ENCODE peak calls at places on chromosome 6, in ten cellular contexts. One of them, this sample, is unnamed.

GRCh38 chr6:132669690-132670291 is 10.8 kb upstream of the TAAR1 start:
- DNase-seq in neuronal stem cell: no peak
- DNase-seq in heart right ventricle: no peak
- DNase-seq in Panc1: peak; percentile 24
- DNase-seq in CD4-positive, CD25-positive, alpha-beta regulatory T cell: peak; percentile 53
- DNase-seq in psoas muscle: no peak
- DNase-seq in heart left ventricle: no peak
- DNase-seq in A549: peak; percentile 40
- DNase-seq in sigmoid colon: no peak
- DNase-seq in ascending aorta: no peak
- DNase-seq in this sample: no peak

GRCh38 chr6:39029156-39030011 is 19.2 kb upstream of the GLP1R start:
- DNase-seq in neuronal stem cell: peak; percentile 23
- DNase-seq in heart right ventricle: peak; percentile 16
- DNase-seq in Panc1: peak; percentile 25
- DNase-seq in CD4-positive, CD25-positive, alpha-beta regulatory T cell: peak; percentile 37
- DNase-seq in psoas muscle: no peak
- DNase-seq in heart left ventricle: no peak
- DNase-seq in A549: peak; percentile 4
- DNase-seq in sigmoid colon: no peak
- DNase-seq in ascending aorta: no peak
- DNase-seq in this sample: peak; percentile 7

GRCh38 chr6:113050010-113050893 is 703.1 kb downstream of the RFPL4B start:
- DNase-seq in neuronal stem cell: no peak
- DNase-seq in heart right ventricle: no peak
- DNase-seq in Panc1: no peak
- DNase-seq in CD4-positive, CD25-positive, alpha-beta regulatory T cell: no peak
- DNase-seq in psoas muscle: no peak
- DNase-seq in heart left ventricle: no peak
- DNase-seq in A549: no peak
- DNase-seq in sigmoid colon: no peak
- DNase-seq in ascending aorta: no peak
- DNase-seq in this sample: peak; percentile 70

GRCh38 chr6:138722425-138723371 is 50.9 kb upstream of the CCDC28A start:
- DNase-seq in neuronal stem cell: no peak
- DNase-seq in heart right ventricle: no peak
- DNase-seq in Panc1: no peak
- DNase-seq in CD4-positive, CD25-positive, alpha-beta regulatory T cell: peak; percentile 2
- DNase-seq in psoas muscle: no peak
- DNase-seq in heart left ventricle: no peak
- DNase-seq in A549: peak; percentile 10
- DNase-seq in sigmoid colon: no peak
- DNase-seq in ascending aorta: no peak
- DNase-seq in this sample: peak; percentile 49

GRCh38 chr6:159084493-159085091 is 39.8 kb upstream of the TAGAP start:
- DNase-seq in neuronal stem cell: no peak
- DNase-seq in heart right ventricle: no peak
- DNase-seq in Panc1: no peak
- DNase-seq in CD4-positive, CD25-positive, alpha-beta regulatory T cell: no peak
- DNase-seq in psoas muscle: no peak
- DNase-seq in heart left ventricle: no peak
- DNase-seq in A549: no peak
- DNase-seq in sigmoid colon: no peak
- DNase-seq in ascending aorta: no peak
- DNase-seq in this sample: peak; percentile 52

GRCh38 chr6:41589636-41590622 is 43.7 kb downstream of the FOXP4 start:
- DNase-seq in neuronal stem cell: no peak
- DNase-seq in heart right ventricle: no peak
- DNase-seq in Panc1: no peak
- DNase-seq in CD4-positive, CD25-positive, alpha-beta regulatory T cell: no peak
- DNase-seq in psoas muscle: no peak
- DNase-seq in heart left ventricle: no peak
- DNase-seq in A549: no peak
- DNase-seq in sigmoid colon: no peak
- DNase-seq in ascending aorta: no peak
- DNase-seq in this sample: no peak

GRCh38 chr6:116251568-116252384 is 2.1 kb downstream of the TSPYL4 start:
- DNase-seq in neuronal stem cell: no peak
- DNase-seq in heart right ventricle: no peak
- DNase-seq in Panc1: no peak
- DNase-seq in CD4-positive, CD25-positive, alpha-beta regulatory T cell: no peak
- DNase-seq in psoas muscle: no peak
- DNase-seq in heart left ventricle: no peak
- DNase-seq in A549: no peak
- DNase-seq in sigmoid colon: no peak
- DNase-seq in ascending aorta: no peak
- DNase-seq in this sample: peak; percentile 82

GRCh38 chr6:87482382-87482781 is 9.6 kb downstream of the SLC35A1 start:
- DNase-seq in neuronal stem cell: no peak
- DNase-seq in heart right ventricle: no peak
- DNase-seq in Panc1: no peak
- DNase-seq in CD4-positive, CD25-positive, alpha-beta regulatory T cell: no peak
- DNase-seq in psoas muscle: no peak
- DNase-seq in heart left ventricle: no peak
- DNase-seq in A549: no peak
- DNase-seq in sigmoid colon: no peak
- DNase-seq in ascending aorta: no peak
- DNase-seq in this sample: no peak

DNA sequence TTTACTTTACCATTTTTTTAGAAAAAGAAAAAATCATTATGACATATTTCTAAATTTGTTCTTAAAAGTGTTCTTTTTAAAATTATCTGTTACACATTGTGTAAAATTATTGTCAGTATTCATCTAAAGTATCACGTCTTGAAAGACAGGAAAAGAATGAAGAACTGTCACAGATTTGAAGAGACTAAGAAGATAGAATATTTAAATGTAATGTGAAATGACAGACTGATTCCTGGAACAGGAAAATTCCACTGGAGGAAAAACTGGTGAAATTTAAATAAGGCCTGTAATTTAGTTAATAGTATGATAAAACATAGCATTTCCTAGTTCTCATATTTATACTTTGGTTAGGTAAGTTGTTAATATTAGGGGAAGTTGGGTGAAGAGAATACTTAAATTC is 52.8 kb upstream of the RUNX2 start:
- DNase-seq in neuronal stem cell: no peak
- DNase-seq in heart right ventricle: no peak
- DNase-seq in Panc1: no peak
- DNase-seq in CD4-positive, CD25-positive, alpha-beta regulatory T cell: no peak
- DNase-seq in psoas muscle: no peak
- DNase-seq in heart left ventricle: no peak
- DNase-seq in A549: no peak
- DNase-seq in sigmoid colon: no peak
- DNase-seq in ascending aorta: no peak
- DNase-seq in this sample: no peak
- H3K9me3 ChIP-seq in neuronal stem cell: peaks cover 4% of the 10 kb centered on the region
- H3K9me3 ChIP-seq in heart right ventricle: no peaks in the 10 kb centered on the region
- H3K9me3 ChIP-seq in Panc1: no peaks in the 10 kb centered on the region
- H3K9me3 ChIP-seq in CD4-positive, CD25-positive, alpha-beta regulatory T cell: no peaks in the 10 kb centered on the region
- H3K9me3 ChIP-seq in psoas muscle: peaks cover 7% of the 10 kb centered on the region
- H3K9me3 ChIP-seq in heart left ventricle: no peaks in the 10 kb centered on the region
- H3K9me3 ChIP-seq in A549: no peaks in the 10 kb centered on the region
- H3K9me3 ChIP-seq in sigmoid colon: no peaks in the 10 kb centered on the region
- H3K9me3 ChIP-seq in ascending aorta: no peaks in the 10 kb centered on the region
- H3K9me3 ChIP-seq in this sample: no peaks in the 10 kb centered on the region

GRCh38 chr6:323730-324088 is 31.4 kb downstream of the DUSP22 start:
- DNase-seq in neuronal stem cell: no peak
- DNase-seq in heart right ventricle: no peak
- DNase-seq in Panc1: no peak
- DNase-seq in CD4-positive, CD25-positive, alpha-beta regulatory T cell: no peak
- DNase-seq in psoas muscle: no peak
- DNase-seq in heart left ventricle: no peak
- DNase-seq in A549: no peak
- DNase-seq in sigmoid colon: peak; percentile 57
- DNase-seq in ascending aorta: no peak
- DNase-seq in this sample: no peak

GRCh38 chr6:322940-323729 is 30.8 kb downstream of the DUSP22 start:
- DNase-seq in neuronal stem cell: no peak
- DNase-seq in heart right ventricle: no peak
- DNase-seq in Panc1: no peak
- DNase-seq in CD4-positive, CD25-positive, alpha-beta regulatory T cell: no peak
- DNase-seq in psoas muscle: no peak
- DNase-seq in heart left ventricle: no peak
- DNase-seq in A549: no peak
- DNase-seq in sigmoid colon: peak; percentile 60
- DNase-seq in ascending aorta: no peak
- DNase-seq in this sample: no peak

GRCh38 chr6:326896-327537 is 34.7 kb downstream of the DUSP22 start:
- DNase-seq in neuronal stem cell: no peak
- DNase-seq in heart right ventricle: no peak
- DNase-seq in Panc1: no peak
- DNase-seq in CD4-positive, CD25-positive, alpha-beta regulatory T cell: no peak
- DNase-seq in psoas muscle: no peak
- DNase-seq in heart left ventricle: no peak
- DNase-seq in A549: no peak
- DNase-seq in sigmoid colon: peak; percentile 69
- DNase-seq in ascending aorta: no peak
- DNase-seq in this sample: no peak

GRCh38 chr6:324116-324728 is 31.9 kb downstream of the DUSP22 start:
- DNase-seq in neuronal stem cell: no peak
- DNase-seq in heart right ventricle: no peak
- DNase-seq in Panc1: no peak
- DNase-seq in CD4-positive, CD25-positive, alpha-beta regulatory T cell: no peak
- DNase-seq in psoas muscle: no peak
- DNase-seq in heart left ventricle: no peak
- DNase-seq in A549: no peak
- DNase-seq in sigmoid colon: peak; percentile 68
- DNase-seq in ascending aorta: no peak
- DNase-seq in this sample: no peak

GRCh38 chr6:324729-325125 is 32.4 kb downstream of the DUSP22 start:
- DNase-seq in neuronal stem cell: no peak
- DNase-seq in heart right ventricle: no peak
- DNase-seq in Panc1: no peak
- DNase-seq in CD4-positive, CD25-positive, alpha-beta regulatory T cell: no peak
- DNase-seq in psoas muscle: no peak
- DNase-seq in heart left ventricle: no peak
- DNase-seq in A549: no peak
- DNase-seq in sigmoid colon: peak; percentile 61
- DNase-seq in ascending aorta: no peak
- DNase-seq in this sample: no peak
- H3K9me3 ChIP-seq in neuronal stem cell: peaks cover 34% of the 10 kb centered on the region
- H3K9me3 ChIP-seq in heart right ventricle: no peaks in the 10 kb centered on the region
- H3K9me3 ChIP-seq in Panc1: no peaks in the 10 kb centered on the region
- H3K9me3 ChIP-seq in CD4-positive, CD25-positive, alpha-beta regulatory T cell: no peaks in the 10 kb centered on the region
- H3K9me3 ChIP-seq in psoas muscle: no peaks in the 10 kb centered on the region
- H3K9me3 ChIP-seq in heart left ventricle: no peaks in the 10 kb centered on the region
- H3K9me3 ChIP-seq in A549: no peaks in the 10 kb centered on the region
- H3K9me3 ChIP-seq in sigmoid colon: no peaks in the 10 kb centered on the region
- H3K9me3 ChIP-seq in ascending aorta: no peaks in the 10 kb centered on the region
- H3K9me3 ChIP-seq in this sample: no peaks in the 10 kb centered on the region

GRCh38 chr6:168377856-168378832 is 58.6 kb upstream of the DACT2 start:
- DNase-seq in neuronal stem cell: no peak
- DNase-seq in heart right ventricle: no peak
- DNase-seq in Panc1: no peak
- DNase-seq in CD4-positive, CD25-positive, alpha-beta regulatory T cell: no peak
- DNase-seq in psoas muscle: peak; percentile 9
- DNase-seq in heart left ventricle: no peak
- DNase-seq in A549: no peak
- DNase-seq in sigmoid colon: peak; percentile 47
- DNase-seq in ascending aorta: no peak
- DNase-seq in this sample: no peak

GRCh38 chr6:168377481-168377850 is 57.9 kb upstream of the DACT2 start:
- DNase-seq in neuronal stem cell: no peak
- DNase-seq in heart right ventricle: peak; percentile 44
- DNase-seq in Panc1: no peak
- DNase-seq in CD4-positive, CD25-positive, alpha-beta regulatory T cell: no peak
- DNase-seq in psoas muscle: peak; percentile 62
- DNase-seq in heart left ventricle: peak; percentile 76
- DNase-seq in A549: no peak
- DNase-seq in sigmoid colon: peak; percentile 82
- DNase-seq in ascending aorta: no peak
- DNase-seq in this sample: no peak

GRCh38 chr6:168374541-168375071 is 55.0 kb upstream of the DACT2 start:
- DNase-seq in neuronal stem cell: no peak
- DNase-seq in heart right ventricle: no peak
- DNase-seq in Panc1: no peak
- DNase-seq in CD4-positive, CD25-positive, alpha-beta regulatory T cell: no peak
- DNase-seq in psoas muscle: no peak
- DNase-seq in heart left ventricle: no peak
- DNase-seq in A549: no peak
- DNase-seq in sigmoid colon: peak; percentile 42
- DNase-seq in ascending aorta: peak; percentile 50
- DNase-seq in this sample: no peak

GRCh38 chr6:168376120-168376519 is 56.5 kb upstream of the DACT2 start:
- DNase-seq in neuronal stem cell: no peak
- DNase-seq in heart right ventricle: no peak
- DNase-seq in Panc1: no peak
- DNase-seq in CD4-positive, CD25-positive, alpha-beta regulatory T cell: no peak
- DNase-seq in psoas muscle: no peak
- DNase-seq in heart left ventricle: no peak
- DNase-seq in A549: no peak
- DNase-seq in sigmoid colon: peak; percentile 17
- DNase-seq in ascending aorta: peak; percentile 47
- DNase-seq in this sample: no peak

DNA sequence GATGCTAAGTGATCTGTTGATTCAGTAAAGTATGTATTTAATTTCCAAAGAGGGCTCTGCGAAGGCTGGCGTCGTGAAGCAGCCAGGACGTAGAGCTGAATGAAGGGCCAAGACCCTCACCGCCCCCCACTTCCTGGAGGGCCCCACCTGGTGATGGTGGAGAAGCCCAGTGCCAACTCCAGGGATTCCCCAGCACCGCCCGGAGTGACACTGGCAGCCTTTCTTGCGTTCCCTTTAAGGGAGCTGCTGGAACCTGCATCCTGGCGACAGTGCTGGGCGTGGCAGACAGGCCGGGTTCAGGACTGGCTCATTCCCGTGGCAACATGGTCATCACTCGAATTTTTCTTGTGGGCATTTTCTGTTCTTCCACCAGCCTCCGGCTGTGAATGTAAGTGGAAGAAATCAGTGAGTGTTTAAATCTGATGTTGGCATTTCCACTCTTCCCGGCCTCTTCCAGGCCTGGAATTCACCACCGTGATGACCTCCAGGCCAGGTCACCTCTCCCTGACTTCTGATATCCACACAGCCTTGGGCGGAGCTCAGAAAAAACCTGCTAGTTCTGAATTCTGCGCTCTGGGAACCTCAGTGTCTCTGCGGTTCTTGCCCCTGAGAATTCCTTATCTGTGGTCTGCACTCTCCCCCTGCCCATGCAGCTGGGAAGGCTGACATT is 57.4 kb upstream of the DACT2 start:
- DNase-seq in neuronal stem cell: no peak
- DNase-seq in heart right ventricle: no peak
- DNase-seq in Panc1: no peak
- DNase-seq in CD4-positive, CD25-positive, alpha-beta regulatory T cell: no peak
- DNase-seq in psoas muscle: peak; percentile 13
- DNase-seq in heart left ventricle: no peak
- DNase-seq in A549: no peak
- DNase-seq in sigmoid colon: peak; percentile 59
- DNase-seq in ascending aorta: no peak
- DNase-seq in this sample: no peak
- H3K9me3 ChIP-seq in neuronal stem cell: peaks cover 2% of the 10 kb centered on the region
- H3K9me3 ChIP-seq in heart right ventricle: no peaks in the 10 kb centered on the region
- H3K9me3 ChIP-seq in Panc1: no peaks in the 10 kb centered on the region
- H3K9me3 ChIP-seq in CD4-positive, CD25-positive, alpha-beta regulatory T cell: peaks cover 7% of the 10 kb centered on the region
- H3K9me3 ChIP-seq in psoas muscle: no peaks in the 10 kb centered on the region
- H3K9me3 ChIP-seq in heart left ventricle: no peaks in the 10 kb centered on the region
- H3K9me3 ChIP-seq in A549: peaks cover 3% of the 10 kb centered on the region
- H3K9me3 ChIP-seq in sigmoid colon: no peaks in the 10 kb centered on the region
- H3K9me3 ChIP-seq in ascending aorta: no peaks in the 10 kb centered on the region
- H3K9me3 ChIP-seq in this sample: peaks cover 22% of the 10 kb centered on the region

GRCh38 chr6:89518352-89519055 is 85.6 kb downstream of the ANKRD6 start:
- DNase-seq in neuronal stem cell: no peak
- DNase-seq in heart right ventricle: no peak
- DNase-seq in Panc1: no peak
- DNase-seq in CD4-positive, CD25-positive, alpha-beta regulatory T cell: no peak
- DNase-seq in psoas muscle: no peak
- DNase-seq in heart left ventricle: no peak
- DNase-seq in A549: no peak
- DNase-seq in sigmoid colon: no peak
- DNase-seq in ascending aorta: no peak
- DNase-seq in this sample: no peak

GRCh38 chr6:89525786-89526562 is 93.0 kb downstream of the ANKRD6 start:
- DNase-seq in neuronal stem cell: no peak
- DNase-seq in heart right ventricle: no peak
- DNase-seq in Panc1: no peak
- DNase-seq in CD4-positive, CD25-positive, alpha-beta regulatory T cell: no peak
- DNase-seq in psoas muscle: no peak
- DNase-seq in heart left ventricle: no peak
- DNase-seq in A549: no peak
- DNase-seq in sigmoid colon: no peak
- DNase-seq in ascending aorta: no peak
- DNase-seq in this sample: no peak

GRCh38 chr6:89520730-89521129 is 87.8 kb downstream of the ANKRD6 start:
- DNase-seq in neuronal stem cell: no peak
- DNase-seq in heart right ventricle: no peak
- DNase-seq in Panc1: no peak
- DNase-seq in CD4-positive, CD25-positive, alpha-beta regulatory T cell: no peak
- DNase-seq in psoas muscle: no peak
- DNase-seq in heart left ventricle: no peak
- DNase-seq in A549: no peak
- DNase-seq in sigmoid colon: no peak
- DNase-seq in ascending aorta: no peak
- DNase-seq in this sample: no peak

GRCh38 chr6:89526563-89526869 is 93.6 kb downstream of the ANKRD6 start:
- DNase-seq in neuronal stem cell: no peak
- DNase-seq in heart right ventricle: no peak
- DNase-seq in Panc1: no peak
- DNase-seq in CD4-positive, CD25-positive, alpha-beta regulatory T cell: no peak
- DNase-seq in psoas muscle: no peak
- DNase-seq in heart left ventricle: no peak
- DNase-seq in A549: no peak
- DNase-seq in sigmoid colon: no peak
- DNase-seq in ascending aorta: no peak
- DNase-seq in this sample: no peak

DNA sequence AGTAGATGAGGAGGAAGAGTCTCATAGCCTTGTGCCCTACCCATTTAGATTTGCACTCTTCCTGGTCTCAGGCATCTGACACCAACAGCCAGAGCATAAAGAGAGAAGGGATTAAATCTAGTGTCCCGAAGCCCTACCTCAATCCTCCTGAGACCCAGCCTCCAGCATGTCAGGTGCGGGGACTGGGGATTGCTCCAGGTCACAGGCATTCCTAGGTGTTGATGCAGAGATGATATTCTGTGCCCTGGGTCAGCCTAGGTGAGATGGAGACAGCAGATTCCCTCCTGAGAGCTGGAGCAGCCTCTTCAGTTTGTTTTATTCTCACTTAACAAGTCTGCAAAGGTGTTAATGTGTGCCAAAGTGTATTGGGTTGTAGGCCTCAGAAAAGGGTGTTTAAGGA is 89.8 kb downstream of the ANKRD6 start:
- DNase-seq in neuronal stem cell: no peak
- DNase-seq in heart right ventricle: no peak
- DNase-seq in Panc1: no peak
- DNase-seq in CD4-positive, CD25-positive, alpha-beta regulatory T cell: no peak
- DNase-seq in psoas muscle: no peak
- DNase-seq in heart left ventricle: no peak
- DNase-seq in A549: no peak
- DNase-seq in sigmoid colon: no peak
- DNase-seq in ascending aorta: no peak
- DNase-seq in this sample: no peak
- H3K9me3 ChIP-seq in neuronal stem cell: no peaks in the 10 kb centered on the region
- H3K9me3 ChIP-seq in heart right ventricle: no peaks in the 10 kb centered on the region
- H3K9me3 ChIP-seq in Panc1: no peaks in the 10 kb centered on the region
- H3K9me3 ChIP-seq in CD4-positive, CD25-positive, alpha-beta regulatory T cell: no peaks in the 10 kb centered on the region
- H3K9me3 ChIP-seq in psoas muscle: no peaks in the 10 kb centered on the region
- H3K9me3 ChIP-seq in heart left ventricle: no peaks in the 10 kb centered on the region
- H3K9me3 ChIP-seq in A549: no peaks in the 10 kb centered on the region
- H3K9me3 ChIP-seq in sigmoid colon: no peaks in the 10 kb centered on the region
- H3K9me3 ChIP-seq in ascending aorta: no peaks in the 10 kb centered on the region
- H3K9me3 ChIP-seq in this sample: no peaks in the 10 kb centered on the region

This sample was measured in SJSA1.